ENCODE peak calls at places on chromosomes 6 and 20, in four cellular contexts. R is MM.1S, H is HCT116, K is HepG2. Z is an unnamed sample. For H3K79me2, the result is how much of the 10 kb centered on the place peaks cover.

GRCh38 chr6:20319520-20320357 is 81.9 kb upstream of the E2F3 start:
- DNase-seq in R (peak), H (no peak), K (no peak), Z (no peak)

GRCh38 chr6:167697316-167697715 is 129.4 kb upstream of the AFDN start:
- DNase-seq in R (no peak), H (no peak), K (no peak), Z (no peak)

GRCh38 chr6:81242634-81243033 is 509.8 kb downstream of the TENT5A start:
- DNase-seq in R (no peak), H (no peak), K (no peak), Z (no peak)

GRCh38 chr6:3697609-3698008 is 53.9 kb downstream of the PXDC1 start:
- DNase-seq in R (no peak), H (no peak), K (no peak), Z (peak)

GRCh38 chr6:68653706-68654089 is 18.6 kb downstream of the ADGRB3 start:
- DNase-seq in R (no peak), H (no peak), K (no peak), Z (no peak)

GRCh38 chr6:128491041-128491642 is 29.3 kb downstream of the PTPRK start:
- DNase-seq in R (no peak), H (peak), K (peak), Z (no peak)

GRCh38 chr6:126069457-126069856 is 83.1 kb downstream of the TRMT11 start:
- DNase-seq in R (no peak), H (no peak), K (no peak), Z (no peak)

GRCh38 chr20:19815553-19815991 is 57.5 kb downstream of the RIN2 start:
- DNase-seq in R (peak), H (peak), K (peak), Z (peak)

GRCh38 chr6:81863123-81863522 is 110.6 kb upstream of the TENT5A start:
- DNase-seq in R (no peak), H (no peak), K (peak), Z (no peak)

GRCh38 chr20:58340151-58340550 is 30.6 kb downstream of the RAB22A start:
- DNase-seq in R (no peak), H (no peak), K (no peak), Z (peak)

GRCh38 chr6:165847407-165848098 is 184.5 kb upstream of the PDE10A start:
- DNase-seq in R (no peak), H (no peak), K (no peak), Z (peak)

GRCh38 chr6:159315562-159315961 is 146.4 kb downstream of the FNDC1 start:
- DNase-seq in R (no peak), H (no peak), K (no peak), Z (no peak)

GRCh38 chr20:35144694-35145093 is 2.4 kb downstream of the EDEM2 start:
- DNase-seq in R (no peak), H (no peak), K (no peak), Z (peak)
- H3K79me2 ChIP-seq in R (under half), H (under half), K (under half), Z (under half)

GRCh38 chr6:16729183-16729696 is 32.0 kb downstream of the ATXN1 start:
- DNase-seq in R (no peak), H (no peak), K (peak), Z (peak)

GRCh38 chr6:16729744-16730143 is 31.5 kb downstream of the ATXN1 start:
- DNase-seq in R (no peak), H (no peak), K (no peak), Z (no peak)

GRCh38 chr6:16731503-16732018 is 29.7 kb downstream of the ATXN1 start:
- DNase-seq in R (peak), H (no peak), K (no peak), Z (no peak)

GRCh38 chr6:16733085-16733484 is 28.2 kb downstream of the ATXN1 start:
- DNase-seq in R (no peak), H (no peak), K (no peak), Z (no peak)

GRCh38 chr6:16730720-16731502 is 30.3 kb downstream of the ATXN1 start:
- DNase-seq in R (peak), H (no peak), K (peak), Z (peak)
- H3K79me2 ChIP-seq in R (under half), H (under half), K (under half), Z (under half)

GRCh38 chr20:38031957-38032356 is 1.3 kb downstream of the TTI1 start:
- DNase-seq in R (no peak), H (no peak), K (no peak), Z (no peak)

GRCh38 chr20:38034961-38035360 is 1.4 kb downstream of the RPRD1B start:
- DNase-seq in R (no peak), H (no peak), K (no peak), Z (no peak)

GRCh38 chr20:38032585-38033329 is 499 bp downstream of the TTI1 start:
- DNase-seq in R (no peak), H (no peak), K (peak), Z (peak)

GRCh38 chr20:38034108-38034649 is 633 bp downstream of the RPRD1B start:
- DNase-seq in R (no peak), H (no peak), K (no peak), Z (no peak)

GRCh38 chr20:38033330-38034107 is at the start of the genes RPRD1B and TTI1:
- DNase-seq in R (peak), H (peak), K (peak), Z (peak)
- H3K79me2 ChIP-seq in R (half or more), H (half or more), K (half or more), Z (under half)

DNA sequence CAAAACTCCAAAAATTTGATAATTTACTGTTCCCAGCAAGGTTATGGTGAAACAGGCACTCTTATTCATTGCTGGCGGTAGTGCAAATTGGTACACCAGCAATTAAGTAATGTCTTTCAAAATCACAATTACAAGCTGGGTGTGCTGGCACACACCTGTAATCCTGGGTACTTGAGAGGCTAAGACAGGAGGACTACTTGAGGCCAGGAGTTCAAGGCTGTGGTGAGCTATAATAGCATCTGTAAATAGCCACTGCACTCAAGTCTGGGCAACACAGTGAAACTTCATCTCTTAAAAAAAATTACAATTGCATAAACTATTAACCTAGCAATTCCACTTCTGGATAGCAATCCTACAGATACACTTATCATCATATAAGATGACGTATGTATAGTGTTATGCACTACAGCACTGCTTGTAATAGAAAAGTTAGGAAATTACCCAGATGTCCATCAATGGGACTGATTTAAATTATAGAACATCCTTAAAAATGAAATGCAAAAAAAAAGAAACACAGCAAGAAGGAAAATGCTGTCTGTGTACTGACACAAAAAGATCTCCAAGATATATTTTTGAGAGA is 31.4 kb downstream of the NCOA6 start:
- DNase-seq in R (no peak), H (no peak), K (no peak), Z (no peak)
- H3K79me2 ChIP-seq in R (half or more), H (under half), K (half or more), Z (under half)

DNA sequence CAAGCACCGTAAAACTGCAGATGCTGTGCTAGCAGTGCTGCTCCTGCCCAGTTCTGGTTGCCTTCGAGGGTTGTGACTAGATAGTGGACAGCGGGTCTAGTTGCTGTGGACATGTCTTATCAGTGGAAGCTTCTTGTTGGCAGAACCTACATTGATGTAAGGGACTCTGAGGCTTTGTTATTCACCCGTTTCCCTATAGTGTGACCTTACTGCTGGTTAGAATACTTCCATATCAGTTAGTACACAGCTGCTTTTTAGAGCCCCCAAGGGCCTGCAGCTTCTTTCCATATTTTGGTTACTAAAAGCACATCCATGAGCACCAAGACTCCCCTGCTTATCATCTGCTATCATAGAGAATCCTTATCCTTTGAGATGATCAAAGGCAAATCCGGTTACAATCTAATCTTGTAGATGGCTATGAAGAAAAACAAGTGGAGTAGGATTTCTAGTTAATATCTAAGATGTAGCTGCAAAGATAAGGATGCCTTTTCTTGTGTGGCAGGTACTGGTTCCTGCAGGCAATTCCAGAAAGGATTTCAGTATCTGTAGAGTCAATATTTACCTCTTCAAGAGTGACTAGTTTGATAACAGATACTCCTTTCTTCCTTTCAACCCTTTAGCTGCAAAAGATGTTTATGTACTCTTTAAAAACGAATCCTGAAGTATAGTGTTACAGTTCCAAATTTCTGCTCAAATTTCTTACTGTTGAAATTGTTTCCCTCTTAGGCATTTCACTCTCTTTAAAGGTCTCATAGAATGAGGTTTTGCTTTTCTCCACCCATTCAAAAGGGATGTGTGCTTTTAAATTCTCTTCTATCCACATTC is 163.6 kb downstream of the JARID2 start:
- DNase-seq in R (no peak), H (no peak), K (no peak), Z (peak)
- H3K79me2 ChIP-seq in R (half or more), H (under half), K (under half), Z (under half)

GRCh38 chr20:44171775-44172571 is 15.0 kb downstream of the JPH2 start:
- DNase-seq in R (no peak), H (no peak), K (no peak), Z (no peak)
- H3K79me2 ChIP-seq in R (under half), H (under half), K (under half), Z (under half)

GRCh38 chr20:33585413-33585812 is 76.7 kb upstream of the C20orf144 start:
- DNase-seq in R (no peak), H (no peak), K (no peak), Z (no peak)

GRCh38 chr20:33584976-33585375 is 77.2 kb upstream of the C20orf144 start:
- DNase-seq in R (no peak), H (no peak), K (no peak), Z (no peak)

GRCh38 chr20:33583154-33583553 is 79.0 kb upstream of the C20orf144 start:
- DNase-seq in R (no peak), H (no peak), K (no peak), Z (no peak)

GRCh38 chr20:33589059-33589458 is 73.1 kb upstream of the C20orf144 start:
- DNase-seq in R (no peak), H (no peak), K (no peak), Z (no peak)
- H3K79me2 ChIP-seq in R (under half), H (under half), K (under half), Z (under half)

GRCh38 chr20:25344634-25345033 is 46.0 kb downstream of the ABHD12 start:
- DNase-seq in R (no peak), H (no peak), K (no peak), Z (no peak)

GRCh38 chr20:25339608-25340007 is 51.0 kb downstream of the ABHD12 start:
- DNase-seq in R (no peak), H (no peak), K (peak), Z (no peak)

GRCh38 chr20:25338112-25339023 is 52.3 kb downstream of the ABHD12 start:
- DNase-seq in R (no peak), H (no peak), K (peak), Z (no peak)

GRCh38 chr20:25340380-25340779 is 50.3 kb downstream of the ABHD12 start:
- DNase-seq in R (no peak), H (no peak), K (no peak), Z (no peak)

GRCh38 chr20:25341716-25342680 is 48.6 kb downstream of the ABHD12 start:
- DNase-seq in R (peak), H (no peak), K (no peak), Z (no peak)
- H3K79me2 ChIP-seq in R (half or more), H (under half), K (under half), Z (under half)

Z was measured in trophoblast cell.